ENCODE peak calls at places on chromosomes 7 and 10, in seven cellular contexts. B, J, R, S, C, U and Y are unnamed samples.

GRCh38 chr7:154902600-154903082 is 100.3 kb downstream of the PAXIP1 start:
- DNase-seq in U (no peak), R (no peak), J (no peak), C (no peak), S (no peak), B (no peak), Y (no peak)

GRCh38 chr10:42955493-42955889 is 121.4 kb upstream of the RET start:
- DNase-seq in S (no peak), J (peak; percentile 37), C (no peak), B (no peak), U (no peak), R (no peak), Y (peak; percentile 63)

GRCh38 chr7:74183653-74184450 is 9.7 kb downstream of the EIF4H start:
- DNase-seq in U (peak; percentile 43), C (no peak), R (no peak), B (no peak), S (no peak), J (no peak), Y (no peak)

GRCh38 chr7:103113164-103113563 is 35.7 kb downstream of the NAPEPLD start:
- DNase-seq in U (no peak), B (peak; percentile 93), R (no peak), J (no peak), C (no peak), S (no peak), Y (no peak)

GRCh38 chr7:83276250-83276649 is 113.6 kb upstream of the PCLO start:
- DNase-seq in S (no peak), B (no peak), C (no peak), U (no peak), R (no peak), J (no peak), Y (no peak)

GRCh38 chr7:26508917-26509316 is 217.3 kb downstream of the SNX10 start:
- DNase-seq in U (peak; percentile 15), B (no peak), J (no peak), C (no peak), R (no peak), S (no peak), Y (no peak)

GRCh38 chr7:147535619-147536200 is 1054.9 kb upstream of the C7orf33 start:
- DNase-seq in C (no peak), U (no peak), B (peak; percentile 69), J (no peak), R (no peak), S (no peak), Y (no peak)

GRCh38 chr10:56547163-56547562 is 186.1 kb upstream of the ZWINT start:
- DNase-seq in S (no peak), U (no peak), B (no peak), R (no peak), C (no peak), J (no peak), Y (no peak)

GRCh38 chr10:133196936-133197758 is 32.9 kb upstream of the UTF1 start:
- DNase-seq in R (no peak), S (no peak), C (no peak), J (no peak), B (no peak), U (no peak), Y (no peak)

GRCh38 chr10:95389982-95390381 is 99.2 kb upstream of the PDLIM1 start:
- DNase-seq in C (no peak), R (no peak), U (no peak), S (no peak), J (no peak), B (no peak), Y (no peak)

GRCh38 chr10:122154733-122155366 is 116.2 kb upstream of the BTBD16 start:
- DNase-seq in C (no peak), S (peak; percentile 88), R (no peak), U (peak; percentile 66), B (peak; percentile 83), J (no peak), Y (peak; percentile 85)

GRCh38 chr7:148234715-148235114 is 355.9 kb upstream of the C7orf33 start:
- DNase-seq in U (no peak), S (no peak), B (no peak), R (no peak), C (no peak), J (no peak), Y (no peak)

GRCh38 chr10:77463499-77463898 is 174.1 kb downstream of the KCNMA1 start:
- DNase-seq in U (no peak), R (no peak), J (no peak), S (no peak), C (no peak), B (peak; percentile 13), Y (no peak)

GRCh38 chr7:29189743-29190201 is 4.8 kb upstream of the CHN2 start:
- DNase-seq in S (peak; percentile 58), J (peak; percentile 55), U (peak; percentile 93), C (peak; percentile 78), B (no peak), R (peak; percentile 31), Y (peak; percentile 87)

GRCh38 chr10:129104266-129105045 is 362.6 kb upstream of the MGMT start:
- DNase-seq in R (no peak), U (no peak), J (no peak), B (peak; percentile 4), C (no peak), S (no peak), Y (no peak)

GRCh38 chr10:26621889-26622681 is 75.4 kb upstream of the PDSS1 start:
- DNase-seq in C (peak; percentile 66), S (peak; percentile 16), J (no peak), B (peak; percentile 0), R (peak; percentile 26), U (peak; percentile 63), Y (peak; percentile 59)

GRCh38 chr10:19832624-19833507 is 16.6 kb downstream of the PLXDC2 start:
- DNase-seq in R (no peak), B (no peak), J (no peak), S (peak; percentile 44), U (peak; percentile 58), C (no peak), Y (no peak)

DNA sequence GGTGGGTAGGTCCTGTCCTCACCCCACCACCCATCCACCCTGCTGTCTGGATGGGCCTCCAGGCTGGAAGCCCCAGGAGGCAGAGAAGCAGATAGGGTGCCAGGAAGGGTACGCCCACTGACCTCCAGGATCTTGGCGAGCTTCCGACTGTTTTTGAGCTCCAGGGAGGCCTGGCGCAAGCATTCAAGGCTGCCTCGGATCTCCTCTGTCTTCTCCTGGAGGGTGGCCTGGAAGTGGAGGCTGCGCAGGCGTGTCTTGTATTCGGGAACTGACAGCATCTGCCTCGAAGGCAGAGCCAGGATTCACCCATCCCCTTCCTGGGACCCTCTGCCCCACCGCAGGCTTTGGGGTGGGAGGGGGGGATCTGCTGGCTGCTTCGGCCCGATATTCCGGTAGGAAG is 48.4 kb downstream of the GRID2IP start:
- DNase-seq in U (no peak), J (no peak), B (no peak), R (no peak), S (no peak), C (no peak), Y (no peak)
- H3K4me3 ChIP-seq in U (peak overlapping the region; percentile 61), J (peak overlapping the region; percentile 82), B (no peak overlapping the region), R (no peak overlapping the region), S (peak overlapping the region; percentile 76), C (peak overlapping the region; percentile 62), Y (no peak overlapping the region)

GRCh38 chr7:45027774-45028114 is 27.7 kb downstream of the CCM2 start:
- DNase-seq in R (no peak), U (no peak), S (no peak), C (no peak), J (no peak), B (no peak), Y (no peak)

GRCh38 chr7:45028138-45028919 is 28.3 kb downstream of the CCM2 start:
- DNase-seq in C (no peak), B (no peak), J (no peak), S (no peak), U (no peak), R (peak; percentile 17), Y (no peak)

GRCh38 chr7:45024126-45024744 is 24.2 kb downstream of the CCM2 start:
- DNase-seq in R (no peak), C (no peak), B (no peak), J (no peak), S (no peak), U (no peak), Y (no peak)

GRCh38 chr7:45026984-45027773 is 27.2 kb downstream of the CCM2 start:
- DNase-seq in B (peak; percentile 64), J (no peak), U (no peak), S (no peak), C (peak; percentile 54), R (peak; percentile 75), Y (no peak)

DNA sequence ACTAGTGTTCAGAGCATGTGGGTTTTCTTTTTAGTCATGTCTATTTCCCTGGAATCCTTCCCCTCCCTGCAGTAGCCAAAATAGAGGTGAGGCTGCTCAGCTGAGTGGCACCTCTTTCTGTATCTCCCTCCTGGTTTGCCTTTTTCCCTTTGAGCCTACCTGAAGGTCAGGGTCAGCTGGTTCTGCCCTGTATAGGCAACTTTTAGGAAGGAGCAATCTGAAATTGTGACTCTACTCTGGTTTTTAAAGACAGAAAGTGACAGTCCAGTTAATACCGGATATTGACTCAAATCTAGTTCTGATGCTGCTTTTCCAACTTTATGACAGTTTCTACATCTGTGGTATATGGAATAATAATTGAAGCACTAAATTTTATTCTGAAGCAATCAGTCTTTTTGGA is 26.0 kb downstream of the CCM2 start:
- DNase-seq in U (no peak), R (no peak), C (no peak), J (no peak), B (no peak), S (no peak), Y (no peak)
- H3K36me3 ChIP-seq in U (no peaks in the 10 kb centered on the region), R (peaks cover 3% of the 10 kb centered on the region), C (no peaks in the 10 kb centered on the region), J (no peaks in the 10 kb centered on the region), B (peaks cover 7% of the 10 kb centered on the region), S (no peaks in the 10 kb centered on the region), Y (no peaks in the 10 kb centered on the region)

GRCh38 chr7:47652591-47652990 is 70.7 kb upstream of the TNS3 start:
- DNase-seq in S (no peak), J (no peak), B (peak; percentile 61), R (no peak), U (no peak), C (no peak), Y (no peak)

GRCh38 chr7:47648301-47648900 is 66.5 kb upstream of the TNS3 start:
- DNase-seq in J (no peak), B (peak; percentile 85), C (no peak), R (no peak), U (no peak), S (no peak), Y (no peak)

GRCh38 chr7:47647213-47647985 is 65.5 kb upstream of the TNS3 start:
- DNase-seq in U (no peak), C (no peak), J (no peak), S (no peak), B (no peak), R (peak; percentile 30), Y (no peak)

GRCh38 chr7:47651355-47652317 is 69.7 kb upstream of the TNS3 start:
- DNase-seq in C (no peak), S (no peak), U (no peak), J (no peak), R (no peak), B (peak; percentile 99), Y (no peak)

DNA sequence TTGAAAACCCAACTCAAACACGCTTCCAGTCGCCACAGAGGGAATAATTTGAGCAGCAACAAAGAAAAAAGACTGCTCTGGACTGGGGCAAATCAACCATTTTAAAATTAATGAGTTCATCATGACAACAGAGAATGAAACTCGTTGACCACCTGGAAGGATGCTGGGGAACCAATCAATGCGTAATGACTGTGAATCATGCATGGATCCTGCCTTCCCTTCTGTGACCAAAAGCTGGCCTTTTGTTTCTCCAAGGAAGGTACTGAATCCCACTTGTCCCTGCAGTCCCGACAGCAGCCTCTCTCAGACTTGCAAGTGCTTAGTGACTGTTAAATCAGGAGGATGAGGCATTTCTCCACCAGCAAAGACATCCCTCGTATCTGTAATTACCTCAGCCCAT is 68.0 kb upstream of the TNS3 start:
- DNase-seq in U (no peak), C (no peak), R (no peak), S (no peak), B (no peak), J (no peak), Y (no peak)
- H3K4me3 ChIP-seq in U (no peak overlapping the region), C (no peak overlapping the region), R (no peak overlapping the region), S (no peak overlapping the region), B (no peak overlapping the region), J (no peak overlapping the region), Y (no peak overlapping the region)

GRCh38 chr7:47931005-47931787 is 17.1 kb downstream of the PKD1L1 start:
- DNase-seq in B (no peak), J (no peak), R (no peak), U (no peak), S (no peak), C (no peak), Y (peak; percentile 52)
- H3K36me3 ChIP-seq in B (no peaks in the 10 kb centered on the region), J (no peaks in the 10 kb centered on the region), R (no peaks in the 10 kb centered on the region), U (no peaks in the 10 kb centered on the region), S (no peaks in the 10 kb centered on the region), C (no peaks in the 10 kb centered on the region), Y (no peaks in the 10 kb centered on the region)